ENCODE peak calls at places on chromosomes 1 and 21, in five cellular contexts. X, W, N, I and K are unnamed samples.

GRCh38 chr1:80218112-80218511 is 1211.6 kb upstream of the ADGRL4 start:
- DNase-seq in X (no peak), I (no peak), W (no peak), N (no peak), K (no peak)

GRCh38 chr1:233172201-233172600 is 123.3 kb downstream of the PCNX2 start:
- DNase-seq in N (no peak), X (no peak), W (peak; percentile 12), I (no peak), K (no peak)

GRCh38 chr21:46155514-46156377 is at the start of gene FTCD:
- DNase-seq in N (peak; percentile 57), W (no peak), X (no peak), I (no peak), K (no peak)

GRCh38 chr1:6507461-6507911 is 16.0 kb upstream of the PLEKHG5 start:
- DNase-seq in N (no peak), X (no peak), W (no peak), I (no peak), K (no peak)

GRCh38 chr1:23875382-23875781 is 7.3 kb upstream of the FUCA1 start:
- DNase-seq in I (no peak), W (no peak), N (no peak), X (no peak), K (no peak)

GRCh38 chr1:110408488-110408887 is 994 bp upstream of the LAMTOR5 start:
- DNase-seq in N (no peak), X (no peak), I (no peak), W (no peak), K (no peak)

GRCh38 chr1:80582980-80583379 is 1217.8 kb upstream of the ADGRL2 start:
- DNase-seq in N (no peak), W (no peak), I (no peak), X (no peak), K (no peak)

GRCh38 chr1:119838255-119838654 is 27.0 kb upstream of the REG4 start:
- DNase-seq in X (no peak), W (no peak), N (no peak), I (no peak), K (no peak)

GRCh38 chr1:27293915-27294314 is 28.0 kb upstream of the TMEM222 start:
- DNase-seq in N (no peak), X (no peak), W (no peak), I (no peak), K (no peak)

GRCh38 chr1:32352831-32353383 is 9.4 kb downstream of the FAM229A start:
- DNase-seq in X (no peak), I (no peak), N (no peak), W (no peak), K (no peak)

GRCh38 chr1:184593612-184594011 is 161.0 kb downstream of the EDEM3 start:
- DNase-seq in X (no peak), N (no peak), I (no peak), W (no peak), K (no peak)

GRCh38 chr1:237152506-237153335 is 110.7 kb downstream of the RYR2 start:
- DNase-seq in N (no peak), X (no peak), W (no peak), I (no peak), K (no peak)

GRCh38 chr1:171739646-171740045 is 2.2 kb downstream of the VAMP4 start:
- DNase-seq in N (no peak), W (no peak), X (no peak), I (no peak), K (no peak)

GRCh38 chr1:28123461-28123961 is 35.1 kb upstream of the EYA3 start:
- DNase-seq in I (no peak), N (no peak), W (no peak), X (no peak), K (no peak)

GRCh38 chr1:107413951-107414350 is 273.1 kb downstream of the NTNG1 start:
- DNase-seq in X (no peak), W (no peak), N (no peak), I (no peak), K (no peak)

GRCh38 chr21:39187141-39187540 is 3.9 kb upstream of the PSMG1 start:
- DNase-seq in N (no peak), W (no peak), X (no peak), I (no peak), K (no peak)

GRCh38 chr21:29289317-29289716 is 9.4 kb upstream of the BACH1 start:
- DNase-seq in I (no peak), N (no peak), W (no peak), X (no peak), K (no peak)

GRCh38 chr1:55483523-55483922 is 268.4 kb upstream of the USP24 start:
- DNase-seq in N (no peak), W (no peak), I (no peak), X (no peak), K (no peak)

GRCh38 chr1:41514381-41514780 is 29.9 kb upstream of the EDN2 start:
- DNase-seq in I (no peak), N (no peak), X (no peak), W (no peak), K (no peak)

GRCh38 chr1:234604726-234605492 is 5.1 kb downstream of the IRF2BP2 start:
- DNase-seq in N (no peak), I (no peak), X (no peak), W (no peak), K (no peak)

GRCh38 chr1:234606731-234607090 is 3.3 kb downstream of the IRF2BP2 start:
- DNase-seq in X (no peak), W (no peak), N (no peak), I (no peak), K (no peak)

GRCh38 chr1:234605493-234605982 is 4.4 kb downstream of the IRF2BP2 start:
- DNase-seq in X (no peak), W (no peak), N (no peak), I (no peak), K (no peak)

GRCh38 chr1:234607091-234608025 is 2.6 kb downstream of the IRF2BP2 start:
- DNase-seq in N (peak; percentile 80), X (peak; percentile 38), I (no peak), W (no peak), K (no peak)

GRCh38 chr1:234605983-234606730 is 3.8 kb downstream of the IRF2BP2 start:
- DNase-seq in W (no peak), X (no peak), I (no peak), N (no peak), K (no peak)
- TF ChIP-seq POLR2A in W (no peak), X (no peak), I (no peak), N (peak; percentile 8), K (peak; percentile 78)

DNA sequence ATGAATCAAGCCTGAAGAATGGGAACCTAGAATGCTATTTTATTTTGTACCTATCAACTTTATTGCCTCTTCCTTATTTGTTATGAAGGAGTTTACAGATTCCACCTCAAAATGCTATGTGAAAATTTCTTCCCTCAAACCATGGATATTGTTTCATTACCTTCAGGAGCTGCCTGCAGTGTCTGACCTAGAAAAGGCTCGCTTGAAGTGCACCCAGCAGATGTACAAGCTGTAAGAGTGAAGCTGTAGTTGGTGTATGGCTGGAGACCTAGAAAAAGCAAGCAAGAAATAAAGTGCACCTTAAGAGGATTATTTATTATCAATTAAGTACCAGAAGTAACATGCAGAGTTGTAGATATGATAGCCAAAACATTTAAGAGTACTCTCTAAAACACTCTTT is 199.4 kb downstream of the KCTD3 start:
- DNase-seq in I (no peak), N (no peak), W (no peak), X (no peak), K (no peak)
- TF ChIP-seq POLR2A in I (no peak), N (no peak), W (no peak), X (no peak), K (no peak)

GRCh38 chr1:1873186-1873585 is 17.7 kb downstream of the GNB1 start:
- DNase-seq in W (no peak), X (no peak), N (no peak), I (no peak), K (no peak)
- TF ChIP-seq POLR2A in W (no peak), X (no peak), N (no peak), I (no peak), K (no peak)

DNA sequence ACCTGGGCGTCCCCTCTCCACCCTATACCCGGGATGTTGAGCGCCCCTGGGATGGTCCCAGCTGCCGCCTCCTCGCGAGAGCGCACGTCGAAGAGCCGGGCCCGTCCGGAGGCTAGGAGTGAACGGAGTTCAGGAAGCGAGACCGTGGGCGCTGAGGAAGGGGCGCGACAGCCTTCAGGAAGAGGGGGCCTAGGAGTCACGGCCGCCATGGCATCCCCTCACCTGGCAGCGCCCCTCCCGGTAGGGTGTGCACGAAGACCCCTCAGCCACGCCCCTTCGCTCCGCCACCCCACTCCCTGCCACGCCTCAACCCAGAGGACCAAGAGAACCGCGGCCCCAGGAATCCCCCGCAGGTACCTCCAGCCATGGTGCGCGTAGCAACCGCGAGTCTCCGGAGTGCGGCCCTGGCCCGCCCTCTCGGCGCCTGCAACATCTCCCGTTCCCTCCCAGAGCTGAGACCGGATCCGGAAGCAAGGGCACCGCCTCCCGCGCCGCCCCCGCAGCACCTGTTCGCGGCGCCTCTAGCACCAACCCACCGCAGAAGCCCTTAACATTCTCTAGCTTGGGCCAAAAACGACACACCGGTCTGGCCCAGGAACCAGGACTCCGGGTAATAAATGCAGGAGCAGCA is at the start of gene TSTD1:
- DNase-seq in I (no peak), X (peak; percentile 59), W (no peak), N (no peak), K (peak; percentile 89)
- TF ChIP-seq POLR2A in I (no peak), X (no peak), W (no peak), N (peak; percentile 42), K (peak; percentile 88)

GRCh38 chr21:45132841-45133573 is 58.6 kb downstream of the ADARB1 start:
- DNase-seq in X (no peak), N (no peak), I (no peak), W (peak; percentile 43), K (no peak)
- TF ChIP-seq POLR2A in X (no peak), N (no peak), I (no peak), W (no peak), K (no peak)

GRCh38 chr1:1780598-1781525 is 2.6 kb upstream of the NADK start:
- DNase-seq in I (no peak), W (no peak), N (no peak), X (no peak), K (no peak)

GRCh38 chr1:1777950-1778826 is at the start of gene NADK:
- DNase-seq in N (peak; percentile 78), I (peak; percentile 70), W (no peak), X (peak; percentile 64), K (peak; percentile 74)

GRCh38 chr1:1777510-1777909 is 760 bp downstream of the NADK start:
- DNase-seq in N (peak; percentile 81), W (peak; percentile 57), X (peak; percentile 78), I (no peak), K (no peak)

GRCh38 chr1:1779691-1780597 is 1.7 kb upstream of the NADK start:
- DNase-seq in W (peak; percentile 76), N (no peak), X (peak; percentile 65), I (peak; percentile 57), K (no peak)

DNA sequence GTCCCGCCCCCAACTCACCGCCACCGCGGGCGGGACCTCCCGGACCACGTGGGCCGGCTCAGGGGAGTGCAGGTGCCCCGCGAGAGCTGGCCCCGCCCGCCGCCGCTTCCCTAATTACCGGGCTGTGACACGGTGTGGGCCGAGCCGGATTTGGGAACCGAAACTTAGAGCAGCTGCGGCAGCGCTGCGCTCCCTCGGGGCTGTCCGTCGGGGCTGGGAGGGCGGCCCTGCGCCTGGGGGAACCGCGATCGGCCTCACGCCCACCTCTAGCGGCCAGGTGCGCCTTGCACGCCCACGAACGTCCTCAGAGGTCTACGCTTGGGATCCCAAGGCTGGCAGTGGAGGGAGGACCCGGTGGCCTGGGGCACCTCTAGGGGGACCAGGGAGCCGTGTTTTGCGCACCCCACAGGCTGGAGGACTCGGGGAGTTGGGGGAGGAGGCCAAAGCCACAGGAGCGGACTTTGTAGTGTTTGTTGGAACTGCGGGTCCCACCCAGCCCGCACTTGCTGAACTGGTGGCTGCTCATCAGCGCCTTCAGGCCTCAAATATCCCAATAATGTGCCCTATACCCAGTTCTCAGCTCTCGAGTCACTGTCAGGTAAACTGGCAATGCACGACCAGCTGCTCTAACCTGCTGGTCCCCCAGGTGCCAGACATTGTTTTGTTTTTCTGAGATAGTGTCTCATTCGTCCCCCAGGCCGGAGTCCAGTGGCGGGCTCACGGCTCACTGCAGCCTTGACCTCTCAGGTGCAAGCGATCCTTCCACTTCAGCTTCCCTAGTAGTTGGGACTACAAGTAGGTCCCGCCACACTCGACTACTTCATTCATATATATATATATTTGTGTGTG is 781 bp upstream of the NADK start:
- DNase-seq in W (peak; percentile 56), N (peak; percentile 84), I (no peak), X (peak; percentile 57), K (peak; percentile 89)
- TF ChIP-seq POLR2A in W (no peak), N (no peak), I (no peak), X (no peak), K (no peak)